ENCODE peak calls at places on chromosomes 11 and 22, in nine cellular contexts. V is EL, E is GM12865, I is ovary, O is NCI-H2171 treated with DMSO at 0.1 percent for 48 hours, G is HTR-8/SVneo, F is MCF 10A, Z is astrocyte of the spinal cord, C is NCI-H460. L is an unnamed sample.

GRCh38 chr11:94521684-94522083 is 9.4 kb downstream of the C11orf97 start:
- DNase-seq in V (no peak), E (peak), I (no peak), O (no peak), G (no peak), F (peak), Z (no peak), C (no peak), L (peak)

GRCh38 chr22:46968848-46969247 is 206.4 kb downstream of the TBC1D22A start:
- DNase-seq in V (no peak), E (no peak), I (no peak), O (no peak), G (no peak), F (no peak), Z (no peak), C (no peak), L (no peak)

GRCh38 chr11:58900479-58901420 is 38.5 kb upstream of the GLYATL1 start:
- DNase-seq in V (peak), E (peak), I (no peak), O (no peak), G (peak), F (peak), Z (peak), C (peak), L (peak)

GRCh38 chr11:111947143-111947542 is 10.0 kb downstream of the DIXDC1 start:
- DNase-seq in V (no peak), E (no peak), I (no peak), O (no peak), G (no peak), F (no peak), Z (no peak), C (no peak), L (no peak)

GRCh38 chr11:46628961-46629360 is 11.6 kb downstream of the ATG13 start:
- DNase-seq in V (no peak), E (no peak), I (no peak), O (no peak), G (no peak), F (no peak), Z (no peak), C (no peak), L (no peak)

GRCh38 chr11:116044520-116044919 is 540.3 kb upstream of the CADM1 start:
- DNase-seq in V (no peak), E (no peak), I (no peak), O (no peak), G (no peak), F (no peak), Z (no peak), C (no peak), L (no peak)

GRCh38 chr22:37827056-37827455 is 3.9 kb downstream of the GALR3 start:
- DNase-seq in V (no peak), E (no peak), I (peak), O (peak), G (no peak), F (no peak), Z (no peak), C (no peak), L (no peak)

GRCh38 chr22:38733329-38734202 is 22.2 kb downstream of the SUN2 start:
- DNase-seq in V (no peak), E (peak), I (peak), O (peak), G (peak), F (peak), Z (no peak), C (peak), L (peak)

GRCh38 chr22:27668828-27669797 is 132.4 kb downstream of the MN1 start:
- DNase-seq in V (peak), E (no peak), I (no peak), O (peak), G (peak), F (peak), Z (peak), C (peak), L (peak)

GRCh38 chr11:64870893-64871849 is 7.2 kb downstream of the EHD1 start:
- DNase-seq in V (no peak), E (peak), I (no peak), O (no peak), G (no peak), F (no peak), Z (no peak), C (no peak), L (no peak)

GRCh38 chr11:88284306-88285057 is 53.1 kb downstream of the CTSC start:
- DNase-seq in V (no peak), E (no peak), I (no peak), O (peak), G (no peak), F (peak), Z (peak), C (no peak), L (no peak)

GRCh38 chr22:28923826-28924732 is 40.7 kb downstream of the ZNRF3 start:
- DNase-seq in V (no peak), E (no peak), I (peak), O (peak), G (no peak), F (no peak), Z (no peak), C (no peak), L (no peak)

GRCh38 chr11:16226245-16226644 is 130.1 kb downstream of the SOX6 start:
- DNase-seq in V (peak), E (peak), I (peak), O (no peak), G (no peak), F (peak), Z (peak), C (peak), L (peak)

GRCh38 chr22:47127441-47127871 is 365.0 kb downstream of the TBC1D22A start:
- DNase-seq in V (no peak), E (no peak), I (no peak), O (peak), G (no peak), F (no peak), Z (no peak), C (no peak), L (no peak)

GRCh38 chr11:27720277-27720830 is 20.1 kb upstream of the BDNF start:
- DNase-seq in V (peak), E (peak), I (peak), O (no peak), G (no peak), F (peak), Z (peak), C (no peak), L (peak)

GRCh38 chr11:59214141-59214893 is 1.6 kb upstream of the MPEG1 start:
- DNase-seq in V (no peak), E (no peak), I (no peak), O (no peak), G (no peak), F (no peak), Z (no peak), C (no peak), L (no peak)

GRCh38 chr22:29625090-29625825 is 21.8 kb downstream of the NF2 start:
- DNase-seq in V (peak), E (peak), I (peak), O (peak), G (peak), F (peak), Z (peak), C (peak), L (peak)

GRCh38 chr22:37137903-37138665 is 11.6 kb downstream of the IL2RB start:
- DNase-seq in V (no peak), E (no peak), I (no peak), O (no peak), G (no peak), F (no peak), Z (no peak), C (no peak), L (no peak)

L was measured in PC-3.